ENCODE peak calls at places on chromosome 7, in six cellular contexts. One of them, this sample, is unnamed. For H3K27me3 and H3K4me1, the result is how much of the 10 kb centered on the place peaks cover.

GRCh38 chr7:35253182-35253679 is 669 bp downstream of the TBX20 start:
- DNase-seq in aorta: no peak
- DNase-seq in neural progenitor cell: peak
- DNase-seq in thyroid gland: no peak
- DNase-seq in upper lobe of right lung: no peak
- DNase-seq in BE2C: no peak
- DNase-seq in this sample: peak

GRCh38 chr7:39746162-39746782 is 122.9 kb downstream of the RALA start:
- DNase-seq in aorta: peak
- DNase-seq in neural progenitor cell: peak
- DNase-seq in thyroid gland: peak
- DNase-seq in upper lobe of right lung: peak
- DNase-seq in BE2C: peak
- DNase-seq in this sample: peak

GRCh38 chr7:85172530-85172941 is 14.3 kb downstream of the SEMA3D start:
- DNase-seq in aorta: peak
- DNase-seq in neural progenitor cell: no peak
- DNase-seq in thyroid gland: peak
- DNase-seq in upper lobe of right lung: no peak
- DNase-seq in BE2C: no peak
- DNase-seq in this sample: no peak

GRCh38 chr7:131285558-131285957 is 42.1 kb upstream of the MKLN1 start:
- DNase-seq in aorta: peak
- DNase-seq in neural progenitor cell: no peak
- DNase-seq in thyroid gland: peak
- DNase-seq in upper lobe of right lung: no peak
- DNase-seq in BE2C: no peak
- DNase-seq in this sample: peak

GRCh38 chr7:158814637-158815036 is 14.7 kb downstream of the ESYT2 start:
- DNase-seq in aorta: no peak
- DNase-seq in neural progenitor cell: no peak
- DNase-seq in thyroid gland: no peak
- DNase-seq in upper lobe of right lung: no peak
- DNase-seq in BE2C: no peak
- DNase-seq in this sample: no peak

GRCh38 chr7:98210513-98211220 is 572 bp upstream of the BHLHA15 start:
- DNase-seq in aorta: peak
- DNase-seq in neural progenitor cell: peak
- DNase-seq in thyroid gland: no peak
- DNase-seq in upper lobe of right lung: peak
- DNase-seq in BE2C: no peak
- DNase-seq in this sample: no peak

GRCh38 chr7:157876469-157877285 is 539.9 kb downstream of the DNAJB6 start:
- DNase-seq in aorta: no peak
- DNase-seq in neural progenitor cell: peak
- DNase-seq in thyroid gland: no peak
- DNase-seq in upper lobe of right lung: no peak
- DNase-seq in BE2C: no peak
- DNase-seq in this sample: no peak

GRCh38 chr7:156207306-156207705 is 395.0 kb upstream of the SHH start:
- DNase-seq in aorta: no peak
- DNase-seq in neural progenitor cell: no peak
- DNase-seq in thyroid gland: no peak
- DNase-seq in upper lobe of right lung: no peak
- DNase-seq in BE2C: no peak
- DNase-seq in this sample: no peak

GRCh38 chr7:9657257-9657656 is 1223.8 kb downstream of the NXPH1 start:
- DNase-seq in aorta: no peak
- DNase-seq in neural progenitor cell: no peak
- DNase-seq in thyroid gland: no peak
- DNase-seq in upper lobe of right lung: no peak
- DNase-seq in BE2C: no peak
- DNase-seq in this sample: no peak

GRCh38 chr7:93245525-93246432 is 13.6 kb downstream of the VPS50 start:
- DNase-seq in aorta: no peak
- DNase-seq in neural progenitor cell: peak
- DNase-seq in thyroid gland: no peak
- DNase-seq in upper lobe of right lung: no peak
- DNase-seq in BE2C: no peak
- DNase-seq in this sample: no peak

GRCh38 chr7:147240468-147240867 is 1123.9 kb downstream of the CNTNAP2 start:
- DNase-seq in aorta: no peak
- DNase-seq in neural progenitor cell: no peak
- DNase-seq in thyroid gland: no peak
- DNase-seq in upper lobe of right lung: no peak
- DNase-seq in BE2C: no peak
- DNase-seq in this sample: no peak

GRCh38 chr7:107972075-107972482 is 30.9 kb downstream of the LAMB1 start:
- DNase-seq in aorta: no peak
- DNase-seq in neural progenitor cell: no peak
- DNase-seq in thyroid gland: no peak
- DNase-seq in upper lobe of right lung: no peak
- DNase-seq in BE2C: no peak
- DNase-seq in this sample: no peak

DNA sequence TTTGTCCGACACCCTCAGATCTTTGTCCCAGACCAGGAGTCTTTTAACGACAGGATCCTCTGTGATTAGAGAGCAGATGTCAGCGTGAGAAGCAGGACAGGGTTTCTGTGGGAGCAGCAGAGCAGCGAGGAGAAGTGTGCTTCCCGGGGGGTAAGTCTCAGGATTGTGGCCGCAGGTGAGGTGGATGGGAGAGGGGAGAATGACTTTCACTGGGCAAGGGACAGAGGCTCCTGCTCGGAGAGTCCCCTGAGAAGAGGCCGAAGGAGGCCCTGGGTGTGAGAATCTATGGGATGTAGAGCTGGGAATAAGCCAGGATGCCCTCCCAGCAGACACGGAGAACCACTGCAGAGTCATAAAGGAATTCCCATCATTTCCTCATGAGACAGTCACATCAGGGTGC is 10.4 kb upstream of the RBAK start:
- DNase-seq in aorta: no peak
- DNase-seq in neural progenitor cell: no peak
- DNase-seq in thyroid gland: no peak
- DNase-seq in upper lobe of right lung: no peak
- DNase-seq in BE2C: no peak
- DNase-seq in this sample: no peak
- H3K27me3 ChIP-seq in aorta: under half
- H3K27me3 ChIP-seq in neural progenitor cell: under half
- H3K27me3 ChIP-seq in thyroid gland: under half
- H3K27me3 ChIP-seq in upper lobe of right lung: under half
- H3K27me3 ChIP-seq in BE2C: under half
- H3K27me3 ChIP-seq in this sample: under half

GRCh38 chr7:151800391-151800790 is 76.5 kb downstream of the PRKAG2 start:
- DNase-seq in aorta: no peak
- DNase-seq in neural progenitor cell: no peak
- DNase-seq in thyroid gland: no peak
- DNase-seq in upper lobe of right lung: peak
- DNase-seq in BE2C: no peak
- DNase-seq in this sample: no peak
- H3K4me3 ChIP-seq in aorta: no peak
- H3K4me3 ChIP-seq in neural progenitor cell: no peak
- H3K4me3 ChIP-seq in thyroid gland: no peak
- H3K4me3 ChIP-seq in upper lobe of right lung: no peak
- H3K4me3 ChIP-seq in BE2C: no peak
- H3K4me3 ChIP-seq in this sample: no peak

DNA sequence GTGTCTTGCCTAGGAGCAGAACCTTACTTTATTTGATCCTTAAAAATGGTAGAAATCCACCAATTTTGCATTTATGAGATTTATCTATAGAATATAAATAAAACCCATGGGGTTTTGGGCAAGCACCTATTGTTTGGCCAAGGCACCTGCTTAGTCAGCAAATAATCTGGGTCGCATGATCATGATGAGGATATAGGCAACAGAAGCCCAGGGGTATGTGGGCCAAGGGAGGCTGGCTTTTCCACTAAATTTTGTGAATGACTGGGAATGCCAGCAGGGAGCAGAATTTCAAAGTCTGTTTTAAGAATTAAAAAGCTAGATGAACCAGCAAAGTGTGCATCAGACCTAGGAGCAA is 17.3 kb downstream of the SCRN1 start:
- DNase-seq in aorta: no peak
- DNase-seq in neural progenitor cell: no peak
- DNase-seq in thyroid gland: no peak
- DNase-seq in upper lobe of right lung: no peak
- DNase-seq in BE2C: no peak
- DNase-seq in this sample: no peak
- H3K4me1 ChIP-seq in aorta: under half
- H3K4me1 ChIP-seq in neural progenitor cell: under half
- H3K4me1 ChIP-seq in thyroid gland: under half
- H3K4me1 ChIP-seq in upper lobe of right lung: under half
- H3K4me1 ChIP-seq in BE2C: under half
- H3K4me1 ChIP-seq in this sample: under half

GRCh38 chr7:128171342-128171918 is 69.6 kb upstream of the LEP start:
- DNase-seq in aorta: no peak
- DNase-seq in neural progenitor cell: no peak
- DNase-seq in thyroid gland: no peak
- DNase-seq in upper lobe of right lung: no peak
- DNase-seq in BE2C: no peak
- DNase-seq in this sample: no peak

GRCh38 chr7:128172151-128172550 is 68.9 kb upstream of the LEP start:
- DNase-seq in aorta: no peak
- DNase-seq in neural progenitor cell: no peak
- DNase-seq in thyroid gland: no peak
- DNase-seq in upper lobe of right lung: no peak
- DNase-seq in BE2C: no peak
- DNase-seq in this sample: no peak

GRCh38 chr7:128168667-128169210 is 72.3 kb upstream of the LEP start:
- DNase-seq in aorta: no peak
- DNase-seq in neural progenitor cell: peak
- DNase-seq in thyroid gland: peak
- DNase-seq in upper lobe of right lung: no peak
- DNase-seq in BE2C: no peak
- DNase-seq in this sample: no peak

GRCh38 chr7:128167791-128168666 is 73.0 kb upstream of the LEP start:
- DNase-seq in aorta: no peak
- DNase-seq in neural progenitor cell: peak
- DNase-seq in thyroid gland: no peak
- DNase-seq in upper lobe of right lung: no peak
- DNase-seq in BE2C: no peak
- DNase-seq in this sample: no peak

DNA sequence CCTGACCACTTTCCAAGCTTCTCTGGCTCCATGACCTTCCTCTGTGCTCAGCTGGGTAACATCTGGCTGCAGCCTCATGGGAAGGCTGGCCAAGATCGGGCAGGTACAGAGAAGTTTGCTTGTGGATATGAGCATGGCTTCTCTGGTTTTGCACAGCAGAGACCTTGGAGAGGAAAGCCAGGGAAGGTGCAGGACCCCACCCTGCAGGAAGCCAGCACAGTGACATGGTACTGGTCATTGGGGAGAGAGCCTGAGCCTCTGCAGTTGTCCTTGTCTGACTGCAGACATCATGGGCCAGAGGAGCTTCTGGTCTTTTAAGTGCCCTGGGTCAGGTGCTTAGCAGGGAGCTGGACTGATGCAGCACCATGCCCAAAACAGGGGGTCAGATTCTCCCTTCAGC is 70.6 kb upstream of the LEP start:
- DNase-seq in aorta: no peak
- DNase-seq in neural progenitor cell: no peak
- DNase-seq in thyroid gland: no peak
- DNase-seq in upper lobe of right lung: no peak
- DNase-seq in BE2C: no peak
- DNase-seq in this sample: no peak
- H3K27me3 ChIP-seq in aorta: under half
- H3K27me3 ChIP-seq in neural progenitor cell: half or more
- H3K27me3 ChIP-seq in thyroid gland: under half
- H3K27me3 ChIP-seq in upper lobe of right lung: under half
- H3K27me3 ChIP-seq in BE2C: under half
- H3K27me3 ChIP-seq in this sample: half or more

GRCh38 chr7:3892167-3892566 is 591.1 kb downstream of the SDK1 start:
- DNase-seq in aorta: no peak
- DNase-seq in neural progenitor cell: no peak
- DNase-seq in thyroid gland: peak
- DNase-seq in upper lobe of right lung: no peak
- DNase-seq in BE2C: no peak
- DNase-seq in this sample: no peak
- H3K4me3 ChIP-seq in aorta: no peak
- H3K4me3 ChIP-seq in neural progenitor cell: no peak
- H3K4me3 ChIP-seq in thyroid gland: no peak
- H3K4me3 ChIP-seq in upper lobe of right lung: no peak
- H3K4me3 ChIP-seq in BE2C: no peak
- H3K4me3 ChIP-seq in this sample: no peak